ENCODE peak calls at places on chromosomes 3 and 15, in four cellular contexts. Q is K562, C is GM12878, K is SK-N-SH. H is an unnamed sample.

GRCh38 chr15:29151111-29151857 is 118.3 kb downstream of the NSMCE3 start:
- DNase-seq in Q (no peak), C (no peak), K (no peak), H (no peak)

GRCh38 chr3:52065264-52065756 is 8.9 kb upstream of the DUSP7 start:
- DNase-seq in Q (no peak), C (no peak), K (no peak), H (no peak)

GRCh38 chr3:128367726-128368125 is 99.0 kb downstream of the DNAJB8 start:
- DNase-seq in Q (no peak), K (no peak), C (no peak), H (no peak)

GRCh38 chr3:195714380-195715011 is 6.3 kb upstream of the MUC20 start:
- DNase-seq in K (no peak), C (no peak), Q (no peak), H (no peak)

GRCh38 chr3:128517648-128518047 is 24.6 kb upstream of the GATA2 start:
- DNase-seq in C (no peak), Q (no peak), K (no peak), H (no peak)

GRCh38 chr15:31020542-31020941 is 29.1 kb upstream of the MTMR10 start:
- DNase-seq in K (no peak), Q (no peak), C (no peak), H (no peak)

GRCh38 chr3:134794950-134795775 is at the start of gene EPHB1:
- DNase-seq in C (peak), K (peak), Q (peak), H (peak)

GRCh38 chr3:33636125-33636855 is 81.8 kb downstream of the CLASP2 start:
- DNase-seq in Q (peak), C (no peak), K (peak), H (peak)

GRCh38 chr15:30001592-30001991 is 81.2 kb upstream of the GOLGA8J start:
- DNase-seq in C (no peak), Q (no peak), K (no peak), H (no peak)

GRCh38 chr3:64108281-64108680 is 85.0 kb upstream of the PSMD6 start:
- DNase-seq in K (peak), C (no peak), Q (no peak), H (no peak)

GRCh38 chr3:166455724-166456123 is 618.5 kb upstream of the BCHE start:
- DNase-seq in C (no peak), Q (no peak), K (no peak), H (no peak)

GRCh38 chr3:50256978-50257890 is 11.7 kb upstream of the SEMA3B start:
- DNase-seq in Q (no peak), K (peak), C (no peak), H (no peak)

GRCh38 chr3:195727596-195728195 is 6.9 kb downstream of the MUC20 start:
- DNase-seq in Q (no peak), K (peak), C (no peak), H (no peak)

GRCh38 chr3:42723146-42723683 is 20.6 kb upstream of the HHATL start:
- DNase-seq in Q (no peak), K (no peak), C (no peak), H (no peak)

GRCh38 chr3:133868166-133868565 is 27.5 kb downstream of the RAB6B start:
- DNase-seq in Q (no peak), K (no peak), C (no peak), H (no peak)

GRCh38 chr3:37741644-37742043 is 120.0 kb upstream of the CTDSPL start:
- DNase-seq in K (peak), Q (peak), C (no peak), H (peak)

GRCh38 chr15:66702035-66702769 is at the start of gene SMAD6:
- DNase-seq in C (no peak), K (peak), Q (peak), H (peak)
- TF ChIP-seq EP300 in C (no peak), K (no peak), Q (peak), H (no peak)

GRCh38 chr15:67038721-67039120 is 26.7 kb upstream of the SMAD3 start:
- DNase-seq in K (no peak), Q (no peak), C (no peak), H (no peak)

GRCh38 chr15:67040277-67040676 is 25.1 kb upstream of the SMAD3 start:
- DNase-seq in K (no peak), C (no peak), Q (no peak), H (no peak)

GRCh38 chr15:67036775-67037555 is 28.4 kb upstream of the SMAD3 start:
- DNase-seq in Q (no peak), K (no peak), C (no peak), H (no peak)

GRCh38 chr15:67037694-67038093 is 27.7 kb upstream of the SMAD3 start:
- DNase-seq in Q (no peak), C (no peak), K (no peak), H (no peak)

GRCh38 chr15:67039349-67040075 is 25.9 kb upstream of the SMAD3 start:
- DNase-seq in C (no peak), K (no peak), Q (peak), H (no peak)
- TF ChIP-seq MXI1 in C (no peak), K (no peak), Q (no peak), H (no peak)

DNA sequence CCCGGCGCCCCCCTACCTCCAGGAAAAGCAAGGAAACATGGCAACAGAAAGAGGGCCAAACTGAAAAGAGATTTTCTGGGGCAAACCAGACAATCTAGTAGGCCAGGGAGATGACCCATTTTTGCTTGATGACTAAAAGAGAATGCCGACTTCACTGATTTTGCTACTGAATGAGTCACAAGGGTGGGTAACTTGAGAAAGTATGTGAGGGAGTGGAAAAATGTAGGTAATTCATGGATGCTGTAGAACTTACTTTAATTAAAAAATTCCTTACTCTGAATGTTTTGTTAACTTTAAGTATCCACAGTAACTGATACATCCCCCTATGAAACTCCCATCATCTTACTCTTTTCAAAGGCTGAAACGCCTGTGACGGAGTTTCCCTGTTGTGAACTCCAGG is 24.2 kb downstream of the GOLIM4 start:
- DNase-seq in C (no peak), K (no peak), Q (no peak), H (no peak)
- TF ChIP-seq EP300 in C (no peak), K (no peak), Q (no peak), H (no peak)

GRCh38 chr3:165390171-165390570 is 194.0 kb upstream of the SLITRK3 start:
- DNase-seq in Q (no peak), K (no peak), C (no peak), H (no peak)

GRCh38 chr3:165393458-165393857 is 197.3 kb upstream of the SLITRK3 start:
- DNase-seq in K (no peak), C (no peak), Q (no peak), H (no peak)

GRCh38 chr3:165383381-165383780 is 187.2 kb upstream of the SLITRK3 start:
- DNase-seq in C (no peak), Q (no peak), K (no peak), H (no peak)

GRCh38 chr3:165389653-165390052 is 193.5 kb upstream of the SLITRK3 start:
- DNase-seq in C (no peak), K (no peak), Q (no peak), H (no peak)

DNA sequence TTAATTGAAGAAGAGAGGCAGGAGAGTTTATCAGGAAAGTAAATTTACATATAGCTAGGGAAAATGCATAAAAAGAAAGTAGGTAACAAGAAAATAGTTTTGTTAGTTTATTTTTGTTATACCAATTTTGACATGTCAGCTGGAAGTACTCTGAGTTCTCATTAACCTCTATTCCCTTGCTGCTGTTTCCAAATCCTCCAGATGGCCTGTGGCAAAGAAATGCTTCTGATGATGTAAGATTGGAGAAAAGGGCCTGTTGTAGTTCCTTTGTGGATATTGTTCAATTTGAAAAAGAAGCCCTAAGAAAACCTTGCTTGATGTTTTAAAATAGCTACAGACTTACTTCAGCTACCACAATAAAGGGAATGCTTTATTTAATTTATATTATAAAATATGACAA is 192.9 kb upstream of the SLITRK3 start:
- DNase-seq in C (no peak), Q (no peak), K (no peak), H (no peak)
- TF ChIP-seq MXI1 in C (no peak), Q (no peak), K (no peak), H (no peak)

DNA sequence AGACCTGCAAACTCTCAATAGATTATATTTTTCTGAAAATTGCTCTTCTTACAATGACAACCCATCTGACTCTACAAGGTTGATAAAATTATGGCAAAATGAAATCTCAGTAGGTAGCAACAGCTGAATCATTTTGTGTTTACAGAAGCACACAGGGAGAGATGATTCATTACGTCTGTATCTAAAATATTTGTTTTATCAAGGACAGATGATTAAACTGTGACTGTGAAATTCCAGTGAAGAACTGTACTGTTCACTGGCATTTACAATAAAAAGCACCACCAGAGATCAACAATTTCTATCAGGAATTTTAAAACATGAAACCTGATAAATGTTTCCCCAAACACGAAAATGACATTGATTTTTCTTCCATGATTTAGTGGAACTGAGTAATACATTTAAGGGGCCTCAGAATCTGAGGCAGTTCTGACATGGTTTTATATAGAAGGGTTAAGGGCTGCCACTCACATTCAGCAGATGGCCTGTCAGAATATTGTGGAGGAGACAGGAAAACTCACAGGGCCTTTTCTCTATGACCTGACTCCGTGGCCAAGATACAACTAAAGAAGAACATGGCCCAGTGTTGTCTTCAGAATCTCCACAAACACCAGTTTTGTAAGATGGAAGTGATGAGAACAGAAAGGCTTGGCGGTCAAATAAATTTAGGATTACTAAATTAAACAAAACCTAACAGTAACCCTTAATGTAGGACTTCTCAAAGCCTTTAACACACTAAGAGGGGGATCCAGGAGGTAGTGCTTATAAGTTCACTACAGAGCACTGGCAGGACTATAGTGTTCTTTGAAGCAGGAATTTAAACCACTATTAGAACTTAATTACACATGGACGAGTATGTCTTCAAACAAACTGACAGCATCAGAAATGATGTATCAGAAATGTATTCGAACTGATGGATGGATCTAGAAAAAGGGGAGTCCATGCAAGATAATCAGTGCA is 25.9 kb downstream of the RAD18 start:
- DNase-seq in Q (no peak), C (no peak), K (no peak), H (peak)
- TF ChIP-seq EP300 in Q (no peak), C (no peak), K (no peak), H (no peak)

GRCh38 chr3:104411760-104412159 is 954.9 kb upstream of the ALCAM start:
- DNase-seq in C (no peak), K (no peak), Q (no peak), H (no peak)

GRCh38 chr3:104412608-104413580 is 953.8 kb upstream of the ALCAM start:
- DNase-seq in K (no peak), C (no peak), Q (no peak), H (no peak)
- TF ChIP-seq MXI1 in K (no peak), C (no peak), Q (no peak), H (no peak)

GRCh38 chr3:124834723-124835718 is 52.1 kb downstream of the ITGB5 start:
- DNase-seq in K (no peak), Q (peak), C (peak), H (peak)
- TF ChIP-seq EP300 in K (no peak), Q (no peak), C (peak), H (peak)

H was measured in HepG2.